ENCODE peak calls at places on chromosomes 5 and 9, in six cellular contexts. One of them, this sample, is unnamed.

GRCh38 chr5:126403156-126403555 is 20.1 kb upstream of the GRAMD2B start:
- DNase-seq in CD8-positive, alpha-beta T cell: no peak
- DNase-seq in fibroblast of lung: no peak
- DNase-seq in esophagus muscularis mucosa: no peak
- DNase-seq in psoas muscle: no peak
- DNase-seq in testis: no peak
- DNase-seq in this sample: no peak

GRCh38 chr5:142979636-142980035 is 209.5 kb downstream of the ARHGAP26 start:
- DNase-seq in esophagus muscularis mucosa: no peak
- DNase-seq in psoas muscle: no peak
- DNase-seq in testis: no peak
- DNase-seq in fibroblast of lung: peak
- DNase-seq in CD8-positive, alpha-beta T cell: no peak
- DNase-seq in this sample: no peak

GRCh38 chr5:151696470-151697061 is 9.9 kb upstream of the SPARC start:
- DNase-seq in CD8-positive, alpha-beta T cell: no peak
- DNase-seq in psoas muscle: peak
- DNase-seq in fibroblast of lung: peak
- DNase-seq in testis: peak
- DNase-seq in esophagus muscularis mucosa: no peak
- DNase-seq in this sample: peak

GRCh38 chr9:70952131-70952727 is 169.2 kb downstream of the TRPM3 start:
- DNase-seq in psoas muscle: no peak
- DNase-seq in testis: no peak
- DNase-seq in fibroblast of lung: peak
- DNase-seq in esophagus muscularis mucosa: no peak
- DNase-seq in CD8-positive, alpha-beta T cell: no peak
- DNase-seq in this sample: no peak

GRCh38 chr5:68252678-68253520 is 37.3 kb downstream of the PIK3R1 start:
- DNase-seq in CD8-positive, alpha-beta T cell: peak
- DNase-seq in esophagus muscularis mucosa: no peak
- DNase-seq in psoas muscle: peak
- DNase-seq in testis: peak
- DNase-seq in fibroblast of lung: peak
- DNase-seq in this sample: peak

GRCh38 chr5:119377066-119377465 is 21.2 kb downstream of the TNFAIP8 start:
- DNase-seq in esophagus muscularis mucosa: no peak
- DNase-seq in psoas muscle: no peak
- DNase-seq in CD8-positive, alpha-beta T cell: no peak
- DNase-seq in testis: no peak
- DNase-seq in fibroblast of lung: no peak
- DNase-seq in this sample: no peak

GRCh38 chr5:936149-937144 is 43.8 kb downstream of the TRIP13 start:
- DNase-seq in CD8-positive, alpha-beta T cell: no peak
- DNase-seq in fibroblast of lung: no peak
- DNase-seq in testis: peak
- DNase-seq in esophagus muscularis mucosa: no peak
- DNase-seq in psoas muscle: no peak
- DNase-seq in this sample: no peak

GRCh38 chr5:161924270-161924669 is 76.3 kb downstream of the GABRA1 start:
- DNase-seq in testis: no peak
- DNase-seq in CD8-positive, alpha-beta T cell: no peak
- DNase-seq in esophagus muscularis mucosa: no peak
- DNase-seq in psoas muscle: no peak
- DNase-seq in fibroblast of lung: no peak
- DNase-seq in this sample: no peak

GRCh38 chr5:6900828-6901227 is 187.6 kb downstream of the TENT4A start:
- DNase-seq in fibroblast of lung: no peak
- DNase-seq in esophagus muscularis mucosa: no peak
- DNase-seq in CD8-positive, alpha-beta T cell: no peak
- DNase-seq in testis: no peak
- DNase-seq in psoas muscle: no peak
- DNase-seq in this sample: no peak

GRCh38 chr5:65213921-65214525 is 267.7 kb downstream of the ADAMTS6 start:
- DNase-seq in fibroblast of lung: peak
- DNase-seq in psoas muscle: no peak
- DNase-seq in CD8-positive, alpha-beta T cell: no peak
- DNase-seq in testis: peak
- DNase-seq in esophagus muscularis mucosa: no peak
- DNase-seq in this sample: no peak

GRCh38 chr5:125477586-125477975 is 731.1 kb upstream of the ZNF608 start:
- DNase-seq in testis: no peak
- DNase-seq in fibroblast of lung: no peak
- DNase-seq in esophagus muscularis mucosa: no peak
- DNase-seq in CD8-positive, alpha-beta T cell: no peak
- DNase-seq in psoas muscle: no peak
- DNase-seq in this sample: no peak

GRCh38 chr9:2116073-2116472 is 100.9 kb downstream of the SMARCA2 start:
- DNase-seq in testis: peak
- DNase-seq in fibroblast of lung: no peak
- DNase-seq in psoas muscle: no peak
- DNase-seq in esophagus muscularis mucosa: no peak
- DNase-seq in CD8-positive, alpha-beta T cell: no peak
- DNase-seq in this sample: no peak

GRCh38 chr9:132894857-132895846 is 16.5 kb downstream of the SPACA9 start:
- DNase-seq in testis: no peak
- DNase-seq in psoas muscle: no peak
- DNase-seq in fibroblast of lung: no peak
- DNase-seq in esophagus muscularis mucosa: no peak
- DNase-seq in CD8-positive, alpha-beta T cell: no peak
- DNase-seq in this sample: no peak

GRCh38 chr5:81045389-81045807 is 85.2 kb downstream of the RASGRF2 start:
- DNase-seq in testis: no peak
- DNase-seq in esophagus muscularis mucosa: no peak
- DNase-seq in CD8-positive, alpha-beta T cell: no peak
- DNase-seq in psoas muscle: no peak
- DNase-seq in fibroblast of lung: peak
- DNase-seq in this sample: no peak

GRCh38 chr9:115327441-115328122 is 209.6 kb upstream of the TNC start:
- DNase-seq in CD8-positive, alpha-beta T cell: no peak
- DNase-seq in testis: no peak
- DNase-seq in psoas muscle: no peak
- DNase-seq in esophagus muscularis mucosa: no peak
- DNase-seq in fibroblast of lung: peak
- DNase-seq in this sample: no peak

GRCh38 chr5:122093415-122093814 is 15.4 kb upstream of the LOX start:
- DNase-seq in fibroblast of lung: peak
- DNase-seq in esophagus muscularis mucosa: no peak
- DNase-seq in testis: no peak
- DNase-seq in CD8-positive, alpha-beta T cell: no peak
- DNase-seq in psoas muscle: no peak
- DNase-seq in this sample: no peak

GRCh38 chr5:159504857-159505304 is 174.6 kb upstream of the IL12B start:
- DNase-seq in fibroblast of lung: peak
- DNase-seq in testis: peak
- DNase-seq in CD8-positive, alpha-beta T cell: no peak
- DNase-seq in esophagus muscularis mucosa: no peak
- DNase-seq in psoas muscle: no peak
- DNase-seq in this sample: peak

GRCh38 chr5:1875843-1876671 is 6.7 kb downstream of the IRX4 start:
- DNase-seq in testis: no peak
- DNase-seq in esophagus muscularis mucosa: no peak
- DNase-seq in fibroblast of lung: no peak
- DNase-seq in CD8-positive, alpha-beta T cell: no peak
- DNase-seq in psoas muscle: no peak
- DNase-seq in this sample: no peak

GRCh38 chr9:112341741-112342140 is 8.3 kb upstream of the PTBP3 start:
- DNase-seq in psoas muscle: no peak
- DNase-seq in CD8-positive, alpha-beta T cell: no peak
- DNase-seq in fibroblast of lung: peak
- DNase-seq in testis: no peak
- DNase-seq in esophagus muscularis mucosa: no peak
- DNase-seq in this sample: no peak

GRCh38 chr5:150762216-150762615 is 3.4 kb upstream of the DCTN4 start:
- DNase-seq in psoas muscle: peak
- DNase-seq in CD8-positive, alpha-beta T cell: no peak
- DNase-seq in testis: no peak
- DNase-seq in fibroblast of lung: no peak
- DNase-seq in esophagus muscularis mucosa: no peak
- DNase-seq in this sample: no peak

GRCh38 chr9:105270711-105271110 is 26.3 kb downstream of the SLC44A1 start:
- DNase-seq in psoas muscle: no peak
- DNase-seq in fibroblast of lung: no peak
- DNase-seq in testis: no peak
- DNase-seq in esophagus muscularis mucosa: no peak
- DNase-seq in CD8-positive, alpha-beta T cell: no peak
- DNase-seq in this sample: no peak

GRCh38 chr9:7613931-7614330 is 185.6 kb downstream of the DMAC1 start:
- DNase-seq in testis: no peak
- DNase-seq in psoas muscle: no peak
- DNase-seq in fibroblast of lung: no peak
- DNase-seq in CD8-positive, alpha-beta T cell: no peak
- DNase-seq in esophagus muscularis mucosa: no peak
- DNase-seq in this sample: no peak

GRCh38 chr5:179802207-179802883 is 4.3 kb downstream of the MGAT4B start:
- DNase-seq in testis: peak
- DNase-seq in fibroblast of lung: no peak
- DNase-seq in CD8-positive, alpha-beta T cell: no peak
- DNase-seq in psoas muscle: no peak
- DNase-seq in esophagus muscularis mucosa: no peak
- DNase-seq in this sample: no peak

GRCh38 chr5:179804599-179804947 is 2.1 kb downstream of the MGAT4B start:
- DNase-seq in fibroblast of lung: no peak
- DNase-seq in testis: no peak
- DNase-seq in psoas muscle: no peak
- DNase-seq in CD8-positive, alpha-beta T cell: no peak
- DNase-seq in esophagus muscularis mucosa: no peak
- DNase-seq in this sample: no peak

GRCh38 chr5:179802950-179803562 is 3.6 kb downstream of the MGAT4B start:
- DNase-seq in fibroblast of lung: no peak
- DNase-seq in psoas muscle: no peak
- DNase-seq in CD8-positive, alpha-beta T cell: no peak
- DNase-seq in esophagus muscularis mucosa: no peak
- DNase-seq in testis: no peak
- DNase-seq in this sample: no peak

GRCh38 chr5:179805070-179805528 is 1.6 kb downstream of the MGAT4B start:
- DNase-seq in testis: no peak
- DNase-seq in CD8-positive, alpha-beta T cell: no peak
- DNase-seq in fibroblast of lung: no peak
- DNase-seq in esophagus muscularis mucosa: no peak
- DNase-seq in psoas muscle: no peak
- DNase-seq in this sample: no peak

GRCh38 chr5:179803651-179804598 is 2.7 kb downstream of the MGAT4B start:
- DNase-seq in psoas muscle: no peak
- DNase-seq in CD8-positive, alpha-beta T cell: no peak
- DNase-seq in fibroblast of lung: no peak
- DNase-seq in testis: peak
- DNase-seq in esophagus muscularis mucosa: no peak
- DNase-seq in this sample: no peak
- H3K4me3 ChIP-seq in psoas muscle: no peak
- H3K4me3 ChIP-seq in CD8-positive, alpha-beta T cell: peak
- H3K4me3 ChIP-seq in fibroblast of lung: no peak
- H3K4me3 ChIP-seq in testis: no peak
- H3K4me3 ChIP-seq in esophagus muscularis mucosa: no peak
- H3K4me3 ChIP-seq in this sample: peak

DNA sequence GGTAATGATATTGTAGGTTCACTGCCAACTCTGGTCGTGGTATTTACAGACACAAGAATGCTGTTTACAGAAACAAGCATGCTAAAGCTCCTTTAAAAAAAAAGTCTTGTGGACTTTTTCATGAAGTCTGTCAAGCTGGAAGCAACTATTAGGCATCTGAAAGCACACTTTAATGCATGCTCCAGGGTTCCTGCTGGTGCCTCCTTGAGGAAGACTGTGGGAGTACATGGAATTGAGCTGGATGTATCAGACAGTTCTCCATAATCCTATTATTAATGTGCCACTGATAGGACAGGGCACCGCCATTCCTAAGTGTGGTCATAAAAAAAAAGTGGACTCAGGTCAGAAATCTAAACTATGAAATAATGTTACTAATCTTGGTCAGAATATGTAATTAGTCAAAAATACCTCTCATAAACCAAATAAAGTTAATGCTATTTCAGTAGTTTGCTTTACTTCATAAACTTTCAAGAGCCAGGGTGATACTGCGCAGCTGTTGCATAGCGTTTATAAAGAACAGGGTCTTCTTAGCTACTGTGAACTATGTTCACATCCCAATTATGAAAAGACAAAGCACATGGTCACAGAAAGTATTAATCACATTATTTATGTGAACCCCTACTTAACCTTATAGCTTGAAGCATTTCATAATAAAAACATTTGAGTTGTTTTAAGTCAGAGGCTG is 390.8 kb upstream of the PTGER4 start:
- DNase-seq in fibroblast of lung: no peak
- DNase-seq in esophagus muscularis mucosa: no peak
- DNase-seq in psoas muscle: no peak
- DNase-seq in testis: peak
- DNase-seq in CD8-positive, alpha-beta T cell: no peak
- DNase-seq in this sample: no peak
- TF ChIP-seq CTCF in fibroblast of lung: no peak
- TF ChIP-seq CTCF in esophagus muscularis mucosa: no peak
- TF ChIP-seq CTCF in psoas muscle: no peak
- TF ChIP-seq CTCF in testis: no peak
- TF ChIP-seq CTCF in CD8-positive, alpha-beta T cell: no peak
- TF ChIP-seq CTCF in this sample: peak

DNA sequence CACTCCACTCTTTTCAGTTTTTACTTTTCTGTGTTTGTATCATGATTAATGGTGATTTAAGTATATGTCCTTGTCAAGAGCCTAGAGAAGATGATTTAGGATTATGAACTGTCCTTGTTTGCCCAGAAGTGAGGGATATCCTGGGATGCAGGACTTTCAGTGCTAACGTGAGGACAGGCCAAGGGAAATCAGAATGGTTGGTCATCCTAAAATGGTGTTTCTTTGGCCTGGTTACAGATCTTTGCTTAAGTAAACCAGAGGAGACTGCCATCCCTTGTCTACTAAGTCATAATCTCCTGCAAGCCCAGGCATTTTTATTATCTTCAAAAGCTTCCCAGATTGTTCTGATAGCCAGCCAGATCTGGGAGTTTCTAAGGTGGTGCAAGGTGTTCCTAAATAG is 22.3 kb upstream of the DPYSL3 start:
- DNase-seq in fibroblast of lung: no peak
- DNase-seq in psoas muscle: no peak
- DNase-seq in testis: no peak
- DNase-seq in CD8-positive, alpha-beta T cell: no peak
- DNase-seq in esophagus muscularis mucosa: no peak
- DNase-seq in this sample: no peak
- H3K27ac ChIP-seq in fibroblast of lung: no peak
- H3K27ac ChIP-seq in psoas muscle: no peak
- H3K27ac ChIP-seq in testis: no peak
- H3K27ac ChIP-seq in CD8-positive, alpha-beta T cell: no peak
- H3K27ac ChIP-seq in esophagus muscularis mucosa: peak
- H3K27ac ChIP-seq in this sample: no peak

GRCh38 chr5:109829331-109829730 is 139.6 kb downstream of the MAN2A1 start:
- DNase-seq in esophagus muscularis mucosa: no peak
- DNase-seq in fibroblast of lung: peak
- DNase-seq in psoas muscle: no peak
- DNase-seq in CD8-positive, alpha-beta T cell: no peak
- DNase-seq in testis: no peak
- DNase-seq in this sample: no peak

GRCh38 chr5:109825450-109825849 is 135.7 kb downstream of the MAN2A1 start:
- DNase-seq in fibroblast of lung: peak
- DNase-seq in esophagus muscularis mucosa: no peak
- DNase-seq in psoas muscle: no peak
- DNase-seq in testis: no peak
- DNase-seq in CD8-positive, alpha-beta T cell: no peak
- DNase-seq in this sample: no peak

GRCh38 chr5:109826426-109826825 is 136.7 kb downstream of the MAN2A1 start:
- DNase-seq in esophagus muscularis mucosa: no peak
- DNase-seq in CD8-positive, alpha-beta T cell: no peak
- DNase-seq in fibroblast of lung: peak
- DNase-seq in testis: no peak
- DNase-seq in psoas muscle: no peak
- DNase-seq in this sample: no peak

GRCh38 chr5:109819878-109820277 is 130.2 kb downstream of the MAN2A1 start:
- DNase-seq in fibroblast of lung: no peak
- DNase-seq in esophagus muscularis mucosa: no peak
- DNase-seq in CD8-positive, alpha-beta T cell: no peak
- DNase-seq in psoas muscle: no peak
- DNase-seq in testis: no peak
- DNase-seq in this sample: no peak

GRCh38 chr5:109823597-109823996 is 133.9 kb downstream of the MAN2A1 start:
- DNase-seq in esophagus muscularis mucosa: no peak
- DNase-seq in CD8-positive, alpha-beta T cell: no peak
- DNase-seq in testis: no peak
- DNase-seq in fibroblast of lung: peak
- DNase-seq in psoas muscle: no peak
- DNase-seq in this sample: no peak
- H3K4me3 ChIP-seq in esophagus muscularis mucosa: no peak
- H3K4me3 ChIP-seq in CD8-positive, alpha-beta T cell: no peak
- H3K4me3 ChIP-seq in testis: no peak
- H3K4me3 ChIP-seq in fibroblast of lung: no peak
- H3K4me3 ChIP-seq in psoas muscle: no peak
- H3K4me3 ChIP-seq in this sample: no peak